ENCODE peak calls at places on chromosomes 16 and 17, in four cellular contexts. H, B, U and X are unnamed samples.

GRCh38 chr17:38730526-38731379 is 612 bp downstream of the CISD3 start:
- DNase-seq in B (no peak), H (no peak), U (no peak), X (peak)

GRCh38 chr17:12041316-12041715 is 20.6 kb downstream of the MAP2K4 start:
- DNase-seq in H (no peak), B (no peak), U (no peak), X (no peak)

GRCh38 chr16:13997933-13998332 is 73.2 kb upstream of the MRTFB start:
- DNase-seq in H (no peak), U (no peak), B (no peak), X (peak)

GRCh38 chr17:76336756-76337412 is 16.8 kb downstream of the PRPSAP1 start:
- DNase-seq in B (no peak), U (no peak), H (no peak), X (no peak)

GRCh38 chr16:67654069-67654911 is 5.8 kb downstream of the ACD start:
- DNase-seq in B (no peak), H (no peak), U (no peak), X (no peak)

GRCh38 chr17:54099221-54099620 is 276.5 kb downstream of the KIF2B start:
- DNase-seq in B (no peak), H (no peak), U (no peak), X (no peak)

GRCh38 chr17:8954339-8954738 is 11.2 kb downstream of the PIK3R5 start:
- DNase-seq in H (no peak), U (no peak), B (no peak), X (peak)

GRCh38 chr16:11698271-11698689 is 30.0 kb downstream of the SNN start:
- DNase-seq in U (no peak), H (no peak), B (no peak), X (no peak)

GRCh38 chr17:28402224-28402630 is 3.8 kb downstream of the SLC46A1 start:
- DNase-seq in B (no peak), H (no peak), U (no peak), X (no peak)

GRCh38 chr16:10558746-10559641 is 21.4 kb downstream of the EMP2 start:
- DNase-seq in B (no peak), H (peak), U (peak), X (peak)

GRCh38 chr17:2085648-2085949 is 30.7 kb downstream of the HIC1 start:
- DNase-seq in B (no peak), U (no peak), H (no peak), X (no peak)

GRCh38 chr16:50245417-50246298 is 20.7 kb upstream of the ADCY7 start:
- DNase-seq in B (peak), U (no peak), H (peak), X (peak)

GRCh38 chr17:78958556-78959191 is 21.0 kb downstream of the LGALS3BP start:
- DNase-seq in U (no peak), B (peak), H (no peak), X (peak)

GRCh38 chr16:54026456-54026855 is 260.1 kb downstream of the IRX3 start:
- DNase-seq in U (no peak), H (no peak), B (no peak), X (no peak)

GRCh38 chr16:11254913-11255736 is 879 bp downstream of the SOCS1 start:
- DNase-seq in H (peak), B (peak), U (peak), X (peak)

GRCh38 chr16:2212362-2213324 is 2.0 kb upstream of the BRICD5 start:
- DNase-seq in U (peak), B (no peak), H (peak), X (no peak)

GRCh38 chr16:57069635-57070350 is 22.6 kb upstream of the CPNE2 start:
- DNase-seq in U (no peak), B (no peak), H (no peak), X (no peak)

GRCh38 chr16:49459953-49460735 is 86.5 kb downstream of the C16orf78 start:
- DNase-seq in U (no peak), H (no peak), B (no peak), X (no peak)

GRCh38 chr16:50025544-50025931 is 513 bp downstream of the CNEP1R1 start:
- DNase-seq in B (peak), H (no peak), U (no peak), X (peak)

GRCh38 chr16:21963887-21964286 is 10.7 kb downstream of the UQCRC2 start:
- DNase-seq in U (no peak), B (no peak), H (no peak), X (no peak)

GRCh38 chr17:2777242-2777867 is 18.9 kb upstream of the RAP1GAP2 start:
- DNase-seq in H (no peak), U (no peak), B (no peak), X (no peak)

GRCh38 chr17:67289174-67289876 is 44.3 kb upstream of the HELZ start:
- DNase-seq in B (no peak), H (peak), U (peak), X (peak)

GRCh38 chr16:2897110-2897509 is 14.1 kb downstream of the FLYWCH2 start:
- DNase-seq in U (no peak), H (no peak), B (peak), X (no peak)

GRCh38 chr17:70137451-70138230 is 31.7 kb upstream of the KCNJ2 start:
- DNase-seq in H (peak), U (peak), B (no peak), X (peak)

GRCh38 chr17:42409467-42410351 is 13.3 kb downstream of the CAVIN1 start:
- DNase-seq in H (peak), B (no peak), U (peak), X (peak)

GRCh38 chr17:65814418-65814817 is 253.0 kb upstream of the AXIN2 start:
- DNase-seq in U (no peak), H (no peak), B (no peak), X (no peak)

GRCh38 chr17:82201498-82201910 is 11.1 kb downstream of the CCDC57 start:
- DNase-seq in H (no peak), B (no peak), U (no peak), X (no peak)

GRCh38 chr17:68853439-68853838 is 101.8 kb downstream of the ABCA8 start:
- DNase-seq in H (no peak), U (no peak), B (no peak), X (no peak)

GRCh38 chr17:28404812-28405570 is 1.0 kb downstream of the SLC46A1 start:
- DNase-seq in H (no peak), U (no peak), B (no peak), X (no peak)

GRCh38 chr17:5789443-5789842 is 205.1 kb upstream of the NLRP1 start:
- DNase-seq in B (no peak), U (no peak), H (no peak), X (no peak)

GRCh38 chr16:57756424-57757325 is 21.1 kb downstream of the KATNB1 start:
- DNase-seq in H (no peak), U (no peak), B (no peak), X (no peak)

GRCh38 chr17:56707312-56708219 is 114.1 kb downstream of the NOG start:
- DNase-seq in B (no peak), H (no peak), U (no peak), X (no peak)

GRCh38 chr17:78133971-78134898 is 3.7 kb downstream of the TMC8 start:
- DNase-seq in H (no peak), U (peak), B (peak), X (peak)

GRCh38 chr16:10576390-10577304 is 3.8 kb downstream of the EMP2 start:
- DNase-seq in H (no peak), U (no peak), B (no peak), X (no peak)

GRCh38 chr17:75773808-75774470 is 8.9 kb upstream of the GALK1 start:
- DNase-seq in B (no peak), H (peak), U (no peak), X (peak)

GRCh38 chr17:82399030-82399429 is 19.1 kb upstream of the HEXD start:
- DNase-seq in U (no peak), H (peak), B (no peak), X (no peak)

GRCh38 chr17:15649861-15650391 is 30.4 kb upstream of the FBXW10B start:
- DNase-seq in B (no peak), H (peak), U (no peak), X (peak)
- TF ChIP-seq POLR2AphosphoS5 in B (no peak), H (peak), U (peak), X (peak)

GRCh38 chr17:63702223-63702577 is 2.3 kb upstream of the LIMD2 start:
- DNase-seq in H (no peak), U (no peak), B (no peak), X (peak)
- TF ChIP-seq POLR2A in H (no peak), U (no peak), B (no peak), X (no peak)

GRCh38 chr16:69039333-69039941 is 66.0 kb upstream of the HAS3 start:
- DNase-seq in U (no peak), H (no peak), B (no peak), X (no peak)
- H3K27ac ChIP-seq in U (no peak), H (no peak), B (no peak), X (no peak)

DNA sequence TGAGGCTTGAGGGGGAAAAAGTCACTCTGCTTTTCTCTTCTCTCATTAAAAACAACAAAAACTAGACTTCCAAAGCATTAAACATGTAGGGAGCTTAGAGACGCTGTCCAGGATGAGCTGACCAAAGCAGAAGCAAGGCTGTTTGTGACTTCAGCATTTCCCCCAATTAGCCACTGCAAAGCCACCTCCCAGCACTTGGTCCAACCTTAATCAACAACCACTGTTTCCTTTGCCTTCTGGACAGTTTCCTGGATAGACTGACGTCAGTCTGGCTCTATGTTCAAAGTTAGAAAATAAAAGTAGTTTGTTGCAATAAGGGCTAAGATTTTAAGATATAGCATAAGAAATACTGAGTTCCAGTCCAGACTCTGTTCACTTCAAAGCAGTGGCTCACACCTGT is 3.1 kb downstream of the TMEM231 start:
- DNase-seq in U (no peak), B (no peak), H (no peak), X (no peak)
- TF ChIP-seq POLR2AphosphoS5 in U (no peak), B (no peak), H (no peak), X (no peak)

GRCh38 chr16:85432606-85433005 is 180.5 kb upstream of the GSE1 start:
- DNase-seq in B (no peak), H (no peak), U (no peak), X (no peak)
- TF ChIP-seq POLR2A in B (no peak), H (no peak), U (no peak), X (no peak)

GRCh38 chr16:4792951-4793513 is 2.1 kb upstream of the SMIM22 start:
- DNase-seq in H (no peak), U (no peak), B (no peak), X (no peak)

GRCh38 chr16:4797805-4798252 is 2.7 kb downstream of the SMIM22 start:
- DNase-seq in U (no peak), B (no peak), H (no peak), X (no peak)

GRCh38 chr16:4796982-4797804 is 2.0 kb downstream of the SMIM22 start:
- DNase-seq in U (no peak), B (no peak), H (no peak), X (peak)

GRCh38 chr16:4795828-4796572 is 831 bp downstream of the SMIM22 start:
- DNase-seq in H (no peak), U (no peak), B (no peak), X (peak)

DNA sequence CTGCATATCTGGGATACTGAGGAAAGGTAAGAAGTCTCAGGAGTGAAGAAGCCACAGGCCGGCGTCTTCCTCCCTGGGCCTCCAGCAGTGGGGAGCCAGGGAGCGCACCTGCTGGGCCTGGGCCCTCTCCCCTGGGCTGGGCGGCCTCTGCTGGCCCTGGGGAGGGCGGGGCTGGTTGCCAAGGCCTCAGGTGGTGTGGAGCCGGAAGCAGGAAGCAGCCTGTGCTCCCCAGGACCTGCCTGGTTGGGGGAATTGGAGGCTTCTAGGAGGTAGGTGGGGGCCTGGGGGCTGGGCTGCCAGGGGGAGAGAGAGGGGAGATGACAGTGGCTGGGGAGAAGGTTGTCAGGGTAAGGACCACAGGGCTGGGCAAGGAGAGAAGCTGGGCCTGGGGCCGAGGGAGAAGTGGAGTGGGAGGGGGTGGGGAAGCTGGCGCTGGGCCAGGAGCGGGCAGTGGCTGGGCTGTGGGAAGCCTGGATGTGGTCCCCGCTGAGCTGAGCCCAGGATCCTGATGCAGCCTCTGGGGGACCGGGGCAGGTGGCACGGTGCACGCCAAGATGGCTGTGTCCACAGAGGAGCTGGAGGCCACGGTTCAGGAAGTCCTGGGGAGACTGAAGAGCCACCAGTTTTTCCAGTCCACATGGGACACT is at the start of gene SMIM22:
- DNase-seq in B (no peak), U (no peak), H (no peak), X (peak)
- H3K27ac ChIP-seq in B (no peak), U (no peak), H (peak), X (peak)

DNA sequence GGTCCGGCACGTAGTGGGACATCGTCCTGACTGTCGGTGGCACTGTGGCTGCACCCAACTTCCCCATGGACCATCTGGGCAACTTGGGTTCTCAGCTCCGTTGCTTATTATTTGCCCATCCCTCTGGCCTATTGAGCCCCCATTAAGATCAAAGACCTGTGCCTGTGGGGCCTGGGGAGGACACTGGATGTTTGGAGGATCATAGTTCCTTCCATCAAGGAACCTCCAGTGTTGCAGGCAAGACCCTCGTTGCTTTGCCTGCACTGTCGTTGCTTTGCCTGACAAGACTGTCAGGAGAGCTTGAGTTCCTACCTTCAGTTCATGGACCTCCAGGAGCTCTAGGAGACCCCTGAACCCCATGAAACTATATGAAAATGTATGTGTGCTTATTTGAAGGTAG is 127.2 kb downstream of the CCDC144A start:
- DNase-seq in U (no peak), H (no peak), B (no peak), X (no peak)
- TF ChIP-seq POLR2AphosphoS5 in U (no peak), H (no peak), B (no peak), X (no peak)

GRCh38 chr17:62964506-62964905 is 1.5 kb upstream of the TANC2 start:
- DNase-seq in U (no peak), H (no peak), B (no peak), X (no peak)

GRCh38 chr17:62967111-62967449 is 1.0 kb downstream of the TANC2 start:
- DNase-seq in U (no peak), H (no peak), B (no peak), X (no peak)

GRCh38 chr17:62966426-62967110 is 533 bp downstream of the TANC2 start:
- DNase-seq in U (peak), H (peak), B (peak), X (peak)

GRCh38 chr17:62965149-62965648 is 836 bp upstream of the TANC2 start:
- DNase-seq in B (no peak), H (no peak), U (no peak), X (no peak)

DNA sequence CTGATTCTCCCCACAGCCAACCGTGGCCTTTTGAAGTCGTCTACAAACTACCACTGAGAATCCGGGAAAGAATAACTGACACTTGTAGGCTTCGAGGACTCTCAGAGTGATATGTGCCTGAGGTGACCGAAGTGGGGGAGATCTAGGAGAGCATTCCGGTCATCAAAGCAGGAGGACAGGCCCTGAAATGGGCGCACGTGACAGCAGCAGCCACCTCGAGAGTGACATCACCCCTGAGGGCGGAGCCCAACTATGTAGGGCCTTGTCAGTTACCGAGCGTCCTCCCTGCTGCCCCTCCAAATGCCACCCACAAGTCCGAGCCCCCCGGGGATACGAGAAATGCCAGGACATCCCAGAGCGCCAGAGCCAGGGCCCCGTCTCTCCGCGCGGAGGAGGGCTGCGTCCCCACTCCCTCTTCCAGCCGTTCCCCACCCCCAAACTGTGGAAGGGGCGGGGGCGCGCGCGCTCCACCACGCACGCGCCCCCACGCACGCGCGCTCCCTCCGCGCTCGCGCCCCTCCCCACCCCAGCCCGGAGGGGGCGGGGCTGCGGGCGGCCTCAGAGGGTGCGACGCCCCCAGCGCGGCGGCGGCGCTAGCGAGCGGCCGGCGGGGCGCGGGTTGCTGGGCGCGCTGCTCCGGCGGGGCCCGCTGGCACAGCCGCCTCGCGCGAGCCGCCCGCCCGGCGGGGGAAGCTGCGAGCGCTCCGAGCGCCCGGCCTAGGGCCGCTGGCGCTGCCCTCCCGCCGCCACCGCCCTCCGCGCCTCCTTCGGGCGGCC is at the start of gene TANC2:
- DNase-seq in H (peak), B (peak), U (peak), X (peak)
- TF ChIP-seq POLR2A in H (peak), B (peak), U (peak), X (peak)

DNA sequence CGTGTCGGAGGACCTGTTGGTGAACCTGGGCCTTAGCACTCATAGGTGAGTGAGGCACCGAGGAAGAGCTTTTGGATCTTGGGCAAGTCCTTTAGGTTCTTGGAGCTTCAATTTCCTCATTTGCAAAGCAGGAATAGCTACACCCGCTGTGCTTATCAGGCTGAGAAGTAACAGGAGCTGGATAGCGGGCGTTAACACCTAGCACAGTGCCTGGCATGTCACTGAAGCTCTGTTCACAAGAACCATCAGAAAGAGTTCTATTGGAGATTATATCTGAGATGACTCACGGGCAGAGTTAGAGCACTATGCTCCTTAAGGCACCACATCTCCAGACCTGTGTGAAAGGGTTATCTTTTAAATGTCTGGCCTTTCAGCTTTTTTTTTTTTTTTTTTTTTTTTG is 12.8 kb downstream of the MEOX1 start:
- DNase-seq in B (no peak), H (no peak), U (no peak), X (no peak)
- H3K27ac ChIP-seq in B (no peak), H (no peak), U (no peak), X (no peak)

GRCh38 chr17:61185385-61185784 is 214.3 kb upstream of the TBX2 start:
- DNase-seq in B (no peak), U (no peak), H (no peak), X (no peak)
- TF ChIP-seq POLR2AphosphoS5 in B (no peak), U (no peak), H (no peak), X (no peak)